ENCODE peak calls at places on chromosomes 6 and 20, in seven cellular contexts. P, W, O, F, Q, E and A are unnamed samples.

GRCh38 chr20:44650777-44651493 is 564 bp downstream of the ADA start:
- DNase-seq in Q (peak), W (peak), P (no peak), F (peak), O (no peak), E (peak), A (peak)

GRCh38 chr6:38354905-38355304 is 284.8 kb downstream of the BTBD9 start:
- DNase-seq in P (no peak), Q (no peak), W (no peak), E (no peak), O (no peak), F (no peak), A (no peak)

GRCh38 chr6:41100871-41101287 is 28.1 kb downstream of the NFYA start:
- DNase-seq in P (no peak), O (no peak), W (peak), E (no peak), Q (no peak), F (peak), A (no peak)

GRCh38 chr6:35933844-35934243 is 12.9 kb upstream of the SRPK1 start:
- DNase-seq in E (no peak), O (no peak), F (no peak), W (no peak), P (no peak), Q (no peak), A (no peak)

GRCh38 chr6:148720371-148720770 is 26.5 kb upstream of the UST start:
- DNase-seq in Q (no peak), O (no peak), E (no peak), F (no peak), W (no peak), P (no peak), A (no peak)

GRCh38 chr6:166626177-166627038 is 643 bp downstream of the RPS6KA2 start:
- DNase-seq in Q (peak), E (peak), W (peak), F (peak), O (no peak), P (peak), A (peak)

GRCh38 chr20:44388466-44389023 is 33.0 kb downstream of the HNF4A start:
- DNase-seq in P (peak), O (peak), F (peak), E (peak), Q (peak), W (peak), A (peak)

GRCh38 chr6:101454106-101454676 is 60.7 kb downstream of the GRIK2 start:
- DNase-seq in P (no peak), O (no peak), Q (no peak), F (no peak), W (no peak), E (no peak), A (no peak)

GRCh38 chr6:108728826-108729225 is 119.4 kb upstream of the ARMC2 start:
- DNase-seq in O (no peak), Q (no peak), W (no peak), E (peak), P (no peak), F (no peak), A (no peak)

GRCh38 chr6:87366428-87366827 is 21.8 kb downstream of the C6orf163 start:
- DNase-seq in W (no peak), P (no peak), E (no peak), Q (no peak), F (no peak), O (peak), A (no peak)

GRCh38 chr20:34626978-34627377 is 49.9 kb downstream of the PIGU start:
- DNase-seq in Q (peak), P (no peak), W (no peak), F (no peak), O (no peak), E (no peak), A (no peak)

GRCh38 chr6:99093781-99094180 is 146.0 kb upstream of the FBXL4 start:
- DNase-seq in W (no peak), O (no peak), Q (no peak), F (no peak), E (no peak), P (no peak), A (no peak)

GRCh38 chr6:136510782-136511181 is 39.4 kb downstream of the MAP7 start:
- DNase-seq in F (no peak), P (no peak), E (no peak), O (no peak), Q (no peak), W (no peak), A (peak)

GRCh38 chr6:89007209-89008001 is 44.0 kb upstream of the RNGTT start:
- DNase-seq in E (peak), Q (peak), F (peak), W (no peak), P (no peak), O (no peak), A (no peak)

GRCh38 chr6:14824835-14825223 is 421.0 kb upstream of the JARID2 start:
- DNase-seq in W (no peak), O (no peak), Q (peak), P (no peak), F (no peak), E (no peak), A (no peak)

GRCh38 chr6:9539231-9539755 is 875.6 kb downstream of the TFAP2A start:
- DNase-seq in E (no peak), F (no peak), P (peak), Q (no peak), O (no peak), W (no peak), A (no peak)

GRCh38 chr20:58569211-58570125 is 54.3 kb upstream of the APCDD1L start:
- DNase-seq in Q (peak), P (no peak), O (no peak), E (no peak), W (no peak), F (no peak), A (no peak)

GRCh38 chr6:132867055-132867454 is 52.7 kb downstream of the RPS12 start:
- DNase-seq in W (no peak), P (no peak), O (peak), E (no peak), F (no peak), Q (no peak), A (no peak)

GRCh38 chr20:63500151-63500901 is 1.4 kb upstream of the EEF1A2 start:
- DNase-seq in O (no peak), W (peak), F (no peak), E (no peak), Q (no peak), P (no peak), A (no peak)

GRCh38 chr6:129754750-129755149 is 44.8 kb upstream of the ARHGAP18 start:
- DNase-seq in O (no peak), F (no peak), Q (no peak), E (no peak), W (no peak), P (no peak), A (no peak)

GRCh38 chr6:143673638-143674037 is 4.1 kb upstream of the PHACTR2 start:
- DNase-seq in F (peak), O (peak), W (no peak), E (peak), Q (no peak), P (peak), A (no peak)

GRCh38 chr20:52096117-52096516 is 95.5 kb downstream of the ZFP64 start:
- DNase-seq in O (no peak), F (no peak), P (no peak), E (no peak), Q (no peak), W (no peak), A (no peak)

GRCh38 chr6:87574237-87574636 is 15.6 kb downstream of the RARS2 start:
- DNase-seq in W (no peak), Q (no peak), O (no peak), F (no peak), E (peak), P (no peak), A (no peak)

GRCh38 chr6:166650047-166650446 is 23.0 kb upstream of the RPS6KA2 start:
- DNase-seq in P (no peak), O (no peak), Q (no peak), F (no peak), E (no peak), W (no peak), A (no peak)

GRCh38 chr6:169287675-169288074 is 34.0 kb upstream of the THBS2 start:
- DNase-seq in E (no peak), O (no peak), W (no peak), P (no peak), F (no peak), Q (no peak), A (no peak)

GRCh38 chr6:107488174-107488874 is 1.6 kb upstream of the SOBP start:
- DNase-seq in E (no peak), O (no peak), Q (no peak), F (peak), P (no peak), W (no peak), A (no peak)

GRCh38 chr6:111808493-111808892 is 64.8 kb downstream of the FYN start:
- DNase-seq in W (no peak), Q (no peak), P (no peak), O (no peak), E (no peak), F (no peak), A (no peak)

GRCh38 chr6:43812850-43813584 is 43.0 kb downstream of the VEGFA start:
- DNase-seq in W (no peak), E (peak), P (peak), F (no peak), Q (peak), O (no peak), A (no peak)

GRCh38 chr6:39800388-39801032 is 8.3 kb downstream of the DAAM2 start:
- DNase-seq in P (no peak), O (no peak), F (no peak), E (no peak), Q (no peak), W (no peak), A (no peak)

GRCh38 chr20:34316191-34316814 is 13.1 kb upstream of the AHCY start:
- DNase-seq in W (no peak), O (no peak), F (no peak), Q (peak), P (no peak), E (no peak), A (no peak)

GRCh38 chr20:44580581-44581268 is 1.7 kb upstream of the PKIG start:
- DNase-seq in W (no peak), P (no peak), E (no peak), Q (no peak), F (no peak), O (no peak), A (no peak)

GRCh38 chr20:25049261-25050060 is 8.5 kb downstream of the ACSS1 start:
- DNase-seq in F (no peak), E (no peak), W (peak), P (peak), Q (no peak), O (no peak), A (no peak)

GRCh38 chr20:33769032-33769431 is 37.2 kb downstream of the ZNF341 start:
- DNase-seq in P (no peak), F (no peak), W (no peak), Q (no peak), O (no peak), E (no peak), A (no peak)